ENCODE peak calls at places on chromosomes 7 and 10, in ten cellular contexts. B is cardiac septum; G is memory B cell; A is activated gamma-delta T cell treated with Interleukin-2 at 50 U/mL for 16 hours; N is activated CD8-positive, alpha-beta T cell treated with anti-CD3 and anti-CD28 coated beads for 36 hours; V is DMS153; W is suprapubic skin; O is stomach; C is HS-27A; J is T-helper 17 cell. L is an unnamed sample.
A peak's percentile ranks its signal among the peaks of the same experiment; 100 is the strongest.

GRCh38 chr7:143205560-143206293 is 16.1 kb upstream of the TAS2R40 start:
- DNase-seq in B (no peak), G (peak; percentile 53), A (no peak), N (peak; percentile 37), V (no peak), W (no peak), O (no peak), C (no peak), J (no peak), L (no peak)

GRCh38 chr10:86899670-86900276 is 57.6 kb downstream of the MMRN2 start:
- DNase-seq in B (no peak), G (peak; percentile 39), A (peak; percentile 36), N (peak; percentile 66), V (peak; percentile 42), W (no peak), O (peak; percentile 63), C (no peak), J (no peak), L (peak; percentile 71)

GRCh38 chr10:77392851-77393250 is 244.8 kb downstream of the KCNMA1 start:
- DNase-seq in B (peak; percentile 71), G (no peak), A (no peak), N (no peak), V (peak; percentile 94), W (no peak), O (no peak), C (peak; percentile 90), J (no peak), L (peak; percentile 94)

GRCh38 chr7:98168181-98168903 is 42.9 kb upstream of the BHLHA15 start:
- DNase-seq in B (no peak), G (peak; percentile 37), A (peak; percentile 60), N (peak; percentile 51), V (peak; percentile 71), W (no peak), O (peak; percentile 73), C (peak; percentile 5), J (no peak), L (peak; percentile 83)

GRCh38 chr10:95268438-95268837 is 22.4 kb downstream of the PDLIM1 start:
- DNase-seq in B (no peak), G (no peak), A (no peak), N (no peak), V (no peak), W (peak; percentile 70), O (no peak), C (no peak), J (no peak), L (no peak)

GRCh38 chr7:138865843-138866242 is 67.8 kb upstream of the ATP6V0A4 start:
- DNase-seq in B (no peak), G (no peak), A (peak; percentile 50), N (peak; percentile 55), V (no peak), W (no peak), O (no peak), C (no peak), J (no peak), L (no peak)

GRCh38 chr10:115092258-115092554 is 959 bp upstream of the ATRNL1 start:
- DNase-seq in B (no peak), G (no peak), A (no peak), N (no peak), V (no peak), W (no peak), O (no peak), C (no peak), J (no peak), L (no peak)

GRCh38 chr10:78162867-78163266 is 129.2 kb downstream of the RPS24 start:
- DNase-seq in B (no peak), G (no peak), A (no peak), N (no peak), V (no peak), W (no peak), O (no peak), C (no peak), J (no peak), L (no peak)

GRCh38 chr10:16828731-16829175 is 11.5 kb upstream of the RSU1 start:
- DNase-seq in B (no peak), G (no peak), A (no peak), N (no peak), V (no peak), W (no peak), O (no peak), C (no peak), J (no peak), L (peak; percentile 43)

GRCh38 chr7:20201380-20201779 is 15.8 kb downstream of the MACC1 start:
- DNase-seq in B (no peak), G (peak; percentile 38), A (no peak), N (no peak), V (no peak), W (no peak), O (no peak), C (no peak), J (no peak), L (no peak)

GRCh38 chr7:150980663-150981062 is 2.5 kb upstream of the KCNH2 start:
- DNase-seq in B (no peak), G (no peak), A (no peak), N (no peak), V (no peak), W (no peak), O (no peak), C (no peak), J (no peak), L (no peak)

GRCh38 chr7:28181921-28182517 is 1.4 kb upstream of the JAZF1 start:
- DNase-seq in B (no peak), G (no peak), A (no peak), N (no peak), V (no peak), W (no peak), O (no peak), C (no peak), J (no peak), L (no peak)

GRCh38 chr7:55086413-55087201 is 67.8 kb downstream of the EGFR start:
- DNase-seq in B (no peak), G (peak; percentile 18), A (no peak), N (peak; percentile 26), V (no peak), W (no peak), O (no peak), C (peak; percentile 56), J (no peak), L (peak; percentile 74)